ENCODE peak calls at places on chromosomes 13 and 19, in nine cellular contexts. Q is NCI-H2081; V is NCI-H1694; C is ELF-1; J is activated naive CD4-positive, alpha-beta T cell treated with anti-CD3 and anti-CD28 coated beads, Interleukin-2, amount 50 U/mL, for 72 hours; H is A172; Z is retina; W is hepatocyte; G is stimulated activated CD8-positive, alpha-beta memory T cell treated with anti-CD3 and anti-CD28 coated beads, Interleukin-4, amount 100 ng/mL, for 48 hours. S is an unnamed sample.

GRCh38 chr19:7515471-7516226 is at the start of gene ZNF358:
- DNase-seq in J (no peak), Z (peak), W (peak), G (peak), C (peak), Q (peak), V (no peak), H (peak), S (peak)

GRCh38 chr19:42178791-42179500 is 38.5 kb downstream of the DEDD2 start:
- DNase-seq in G (peak), H (no peak), C (peak), J (no peak), Q (no peak), W (no peak), Z (no peak), V (peak), S (no peak)

GRCh38 chr19:13160557-13160956 is 10.3 kb downstream of the IER2 start:
- DNase-seq in V (no peak), Q (no peak), C (no peak), G (no peak), W (peak), Z (no peak), J (peak), H (peak), S (no peak)

GRCh38 chr13:32821149-32821688 is 195.0 kb upstream of the KL start:
- DNase-seq in Z (no peak), Q (no peak), G (no peak), H (no peak), W (no peak), J (no peak), C (no peak), V (no peak), S (no peak)

GRCh38 chr13:57632276-57633140 is 964 bp downstream of the PCDH17 start:
- DNase-seq in V (no peak), H (no peak), Z (peak), C (peak), G (no peak), W (peak), Q (no peak), J (no peak), S (no peak)

GRCh38 chr19:44876930-44877530 is 14.0 kb upstream of the TOMM40 start:
- DNase-seq in J (no peak), V (no peak), C (no peak), W (no peak), G (no peak), Z (no peak), Q (peak), H (no peak), S (peak)

GRCh38 chr13:59424661-59425060 is 739.1 kb downstream of the DIAPH3 start:
- DNase-seq in C (no peak), G (no peak), H (no peak), V (no peak), J (no peak), Q (no peak), W (no peak), Z (no peak), S (no peak)

GRCh38 chr19:5579286-5579685 is 11.5 kb upstream of the TINCR start:
- DNase-seq in Z (no peak), H (no peak), W (no peak), C (no peak), V (no peak), Q (no peak), J (no peak), G (no peak), S (no peak)

GRCh38 chr19:13366529-13367143 is 139.6 kb downstream of the CACNA1A start:
- DNase-seq in Q (no peak), G (no peak), W (no peak), Z (peak), V (peak), C (peak), H (peak), J (no peak), S (no peak)

GRCh38 chr13:33033361-33033812 is 17.2 kb downstream of the KL start:
- DNase-seq in G (peak), V (no peak), H (no peak), C (peak), W (no peak), Q (no peak), Z (no peak), J (no peak), S (no peak)

GRCh38 chr19:4197625-4198466 is 15.4 kb downstream of the ANKRD24 start:
- DNase-seq in V (no peak), G (no peak), H (no peak), W (no peak), C (no peak), Q (no peak), J (no peak), Z (peak), S (no peak)

GRCh38 chr19:41905273-41906002 is 22.5 kb downstream of the ARHGEF1 start:
- DNase-seq in V (no peak), H (no peak), W (no peak), G (no peak), Z (no peak), Q (no peak), J (no peak), C (no peak), S (no peak)

GRCh38 chr13:32023096-32023495 is 8.5 kb upstream of the FRY start:
- DNase-seq in V (no peak), Q (no peak), J (no peak), Z (no peak), C (no peak), G (no peak), H (no peak), W (no peak), S (no peak)

GRCh38 chr19:54379187-54379678 is 14.5 kb upstream of the LAIR1 start:
- DNase-seq in H (no peak), Q (no peak), J (no peak), V (no peak), C (no peak), W (no peak), G (no peak), Z (no peak), S (no peak)

GRCh38 chr19:47587295-47587694 is 14.3 kb upstream of the ZNF541 start:
- DNase-seq in Z (no peak), H (no peak), J (no peak), C (no peak), Q (no peak), V (no peak), W (no peak), G (no peak), S (no peak)

GRCh38 chr13:30972888-30973377 is 40.5 kb downstream of the TEX26 start:
- DNase-seq in H (no peak), G (no peak), Z (no peak), W (peak), C (no peak), V (no peak), J (no peak), Q (no peak), S (no peak)

GRCh38 chr13:21218351-21219043 is 42.0 kb downstream of the MRPL57 start:
- DNase-seq in Q (no peak), V (no peak), G (no peak), C (no peak), J (no peak), W (no peak), H (no peak), Z (no peak), S (no peak)

GRCh38 chr13:53137777-53138176 is 109.2 kb downstream of the OLFM4 start:
- DNase-seq in Q (no peak), Z (no peak), J (no peak), G (no peak), W (peak), C (no peak), H (peak), V (no peak), S (no peak)

GRCh38 chr19:35136977-35137702 is 1.5 kb upstream of the FXYD1 start:
- DNase-seq in J (no peak), C (no peak), W (no peak), H (no peak), Z (no peak), Q (no peak), G (no peak), V (no peak), S (peak)

S was measured in NCI-H2029.